ENCODE peak calls at places on chromosomes 13 and 19, in ten cellular contexts. W, M, G, N, B, S, J, Y, U and I are unnamed samples.

GRCh38 chr13:42405665-42406390 is 133.9 kb downstream of the AKAP11 start:
- DNase-seq in W (no peak), M (no peak), G (no peak), N (no peak), B (no peak), S (no peak), J (no peak), Y (no peak), U (no peak), I (no peak)

GRCh38 chr19:50658438-50659317 is 9.4 kb downstream of the C19orf81 start:
- DNase-seq in W (no peak), M (no peak), G (peak; percentile 98), N (peak; percentile 37), B (no peak), S (peak; percentile 16), J (peak; percentile 99), Y (peak; percentile 30), U (peak; percentile 92), I (no peak)

GRCh38 chr13:26540319-26540718 is 17.2 kb upstream of the WASF3 start:
- DNase-seq in W (no peak), M (no peak), G (no peak), N (no peak), B (no peak), S (no peak), J (peak; percentile 37), Y (no peak), U (no peak), I (no peak)

GRCh38 chr19:17184381-17184841 is 30.7 kb upstream of the USE1 start:
- DNase-seq in W (no peak), M (no peak), G (no peak), N (no peak), B (no peak), S (no peak), J (no peak), Y (no peak), U (no peak), I (no peak)

GRCh38 chr19:12647490-12648071 is 19.0 kb downstream of the MAN2B1 start:
- DNase-seq in W (no peak), M (no peak), G (no peak), N (peak; percentile 82), B (peak; percentile 83), S (peak; percentile 18), J (peak; percentile 88), Y (peak; percentile 81), U (peak; percentile 89), I (no peak)

GRCh38 chr19:36460046-36460445 is 29.3 kb downstream of the ZNF566 start:
- DNase-seq in W (no peak), M (no peak), G (no peak), N (no peak), B (no peak), S (no peak), J (no peak), Y (no peak), U (no peak), I (no peak)

GRCh38 chr13:31201341-31202024 is 1.7 kb downstream of the B3GLCT start:
- DNase-seq in W (no peak), M (no peak), G (no peak), N (no peak), B (no peak), S (peak; percentile 32), J (peak; percentile 44), Y (peak; percentile 52), U (no peak), I (no peak)

GRCh38 chr19:963401-964022 is 20.6 kb upstream of the WDR18 start:
- DNase-seq in W (no peak), M (no peak), G (no peak), N (no peak), B (no peak), S (no peak), J (no peak), Y (no peak), U (no peak), I (no peak)

GRCh38 chr19:34220472-34221063 is 33.8 kb upstream of the GARRE1 start:
- DNase-seq in W (peak; percentile 67), M (no peak), G (peak; percentile 87), N (peak; percentile 72), B (peak; percentile 69), S (peak; percentile 86), J (peak; percentile 67), Y (peak; percentile 55), U (no peak), I (no peak)

GRCh38 chr13:92657565-92657964 is 569.0 kb upstream of the GPC6 start:
- DNase-seq in W (no peak), M (no peak), G (no peak), N (no peak), B (no peak), S (no peak), J (no peak), Y (no peak), U (no peak), I (no peak)

GRCh38 chr19:3658823-3659745 is 32.5 kb upstream of the CACTIN start:
- DNase-seq in W (no peak), M (no peak), G (no peak), N (no peak), B (no peak), S (no peak), J (no peak), Y (no peak), U (peak; percentile 72), I (no peak)

GRCh38 chr13:95231393-95231792 is 69.9 kb downstream of the ABCC4 start:
- DNase-seq in W (no peak), M (no peak), G (no peak), N (no peak), B (no peak), S (no peak), J (no peak), Y (no peak), U (no peak), I (no peak)

GRCh38 chr13:51249767-51250741 is 27.9 kb downstream of the FAM124A start:
- DNase-seq in W (peak; percentile 13), M (no peak), G (peak; percentile 52), N (no peak), B (no peak), S (no peak), J (peak; percentile 65), Y (no peak), U (no peak), I (peak; percentile 3)

GRCh38 chr13:27830010-27830409 is 37.7 kb downstream of the GSX1 start:
- DNase-seq in W (no peak), M (no peak), G (peak; percentile 33), N (peak; percentile 72), B (peak; percentile 62), S (peak; percentile 23), J (peak; percentile 86), Y (peak; percentile 33), U (peak; percentile 93), I (no peak)

GRCh38 chr13:26515721-26516120 is 41.8 kb upstream of the WASF3 start:
- DNase-seq in W (no peak), M (no peak), G (no peak), N (no peak), B (no peak), S (no peak), J (no peak), Y (no peak), U (no peak), I (no peak)

GRCh38 chr13:109288151-109288709 is 498.2 kb downstream of the IRS2 start:
- DNase-seq in W (no peak), M (no peak), G (no peak), N (no peak), B (no peak), S (no peak), J (no peak), Y (no peak), U (no peak), I (no peak)

GRCh38 chr13:111436446-111436845 is 116.0 kb downstream of the TEX29 start:
- DNase-seq in W (no peak), M (no peak), G (no peak), N (no peak), B (no peak), S (no peak), J (no peak), Y (no peak), U (no peak), I (no peak)

GRCh38 chr19:9362905-9363304 is at the start of gene ZNF177:
- DNase-seq in W (no peak), M (no peak), G (no peak), N (no peak), B (no peak), S (no peak), J (peak; percentile 79), Y (no peak), U (peak; percentile 68), I (no peak)

GRCh38 chr19:45195764-45196163 is 17.2 kb downstream of the BLOC1S3 start:
- DNase-seq in W (no peak), M (no peak), G (no peak), N (no peak), B (no peak), S (no peak), J (no peak), Y (no peak), U (no peak), I (no peak)

GRCh38 chr13:19070398-19070735 is 111.3 kb downstream of the TUBA3C start:
- DNase-seq in W (no peak), M (no peak), G (no peak), N (no peak), B (no peak), S (no peak), J (no peak), Y (no peak), U (no peak), I (no peak)
- H3K4me3 ChIP-seq in W (no peak overlapping the region), M (no peak overlapping the region), G (no peak overlapping the region), N (no peak overlapping the region), B (no peak overlapping the region), S (no peak overlapping the region), J (no peak overlapping the region), Y (no peak overlapping the region), U (no peak overlapping the region), I (no peak overlapping the region)

DNA sequence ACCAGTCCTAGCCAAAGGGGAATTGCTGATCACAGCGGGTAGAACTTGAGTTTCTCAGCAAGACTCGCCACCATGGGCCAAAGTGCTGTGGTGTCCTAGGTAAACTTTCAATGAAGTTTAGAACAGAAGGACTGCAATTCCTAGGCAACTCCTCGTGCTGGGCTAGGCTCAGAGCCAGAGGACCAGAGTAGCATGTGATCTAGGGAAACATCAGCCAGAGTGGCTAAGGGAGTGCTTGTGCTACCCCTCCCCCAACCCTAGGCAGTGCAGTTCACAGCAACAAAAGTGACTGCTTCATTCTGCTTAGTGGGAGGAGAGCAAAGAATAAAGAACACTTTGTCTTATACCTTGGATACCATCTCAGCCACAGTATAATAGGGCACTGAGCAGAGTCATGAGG is 1658.6 kb upstream of the MIR17HG start:
- DNase-seq in W (no peak), M (no peak), G (no peak), N (no peak), B (no peak), S (no peak), J (no peak), Y (no peak), U (no peak), I (no peak)
- TF ChIP-seq EP300 in W (no peak), M (no peak), G (no peak), N (no peak), B (no peak), S (no peak), J (no peak), Y (no peak), U (no peak), I (no peak)

GRCh38 chr13:46783504-46783903 is 13.5 kb downstream of the ESD start:
- DNase-seq in W (no peak), M (no peak), G (no peak), N (no peak), B (no peak), S (no peak), J (no peak), Y (no peak), U (no peak), I (no peak)
- H3K4me3 ChIP-seq in W (no peak overlapping the region), M (no peak overlapping the region), G (no peak overlapping the region), N (no peak overlapping the region), B (no peak overlapping the region), S (no peak overlapping the region), J (no peak overlapping the region), Y (no peak overlapping the region), U (no peak overlapping the region), I (no peak overlapping the region)

GRCh38 chr13:101556676-101557121 is 104.2 kb downstream of the ITGBL1 start:
- DNase-seq in W (no peak), M (no peak), G (no peak), N (no peak), B (no peak), S (no peak), J (peak; percentile 17), Y (no peak), U (no peak), I (no peak)
- TF ChIP-seq EP300 in W (no peak), M (no peak), G (no peak), N (no peak), B (no peak), S (peak; percentile 24), J (no peak), Y (no peak), U (no peak), I (no peak)